ENCODE peak calls at places on chromosomes 13 and 19, in five cellular contexts. F is K562, X is H1, W is GM12878, T is HepG2. I is an unnamed sample.

GRCh38 chr13:44879452-44880058 is 109.7 kb downstream of the NUFIP1 start:
- DNase-seq in F (no peak), X (no peak), W (peak; percentile 8), T (no peak), I (peak; percentile 40)

GRCh38 chr19:10096615-10096963 is 5.9 kb downstream of the ANGPTL6 start:
- DNase-seq in F (no peak), X (no peak), W (no peak), T (no peak), I (no peak)

GRCh38 chr13:102277286-102277685 is 124.6 kb downstream of the FGF14 start:
- DNase-seq in F (no peak), X (no peak), W (no peak), T (no peak), I (no peak)

GRCh38 chr19:46849610-46850009 is 1.0 kb downstream of the AP2S1 start:
- DNase-seq in F (peak; percentile 11), X (no peak), W (no peak), T (no peak), I (no peak)

GRCh38 chr13:104691765-104692164 is 1625.5 kb upstream of the SLC10A2 start:
- DNase-seq in F (no peak), X (no peak), W (no peak), T (no peak), I (no peak)

GRCh38 chr13:20145521-20145920 is 15.3 kb downstream of the GJA3 start:
- DNase-seq in F (no peak), X (peak; percentile 41), W (no peak), T (no peak), I (no peak)

GRCh38 chr13:48977973-48978372 is 2.3 kb downstream of the FNDC3A start:
- DNase-seq in F (no peak), X (no peak), W (no peak), T (no peak), I (no peak)

GRCh38 chr13:51760592-51760991 is 43.4 kb downstream of the DHRS12 start:
- DNase-seq in F (no peak), X (no peak), W (no peak), T (no peak), I (no peak)

GRCh38 chr19:49497047-49497789 is 984 bp downstream of the RPS11 start:
- DNase-seq in F (peak; percentile 47), X (no peak), W (no peak), T (no peak), I (no peak)

GRCh38 chr19:3981373-3981735 is 3.9 kb downstream of the EEF2 start:
- DNase-seq in F (no peak), X (no peak), W (no peak), T (no peak), I (no peak)

GRCh38 chr13:30697177-30697953 is 38.0 kb upstream of the ALOX5AP start:
- DNase-seq in F (no peak), X (no peak), W (no peak), T (no peak), I (no peak)

GRCh38 chr19:7917292-7918061 is 2.7 kb upstream of the SNAPC2 start:
- DNase-seq in F (no peak), X (peak; percentile 86), W (no peak), T (no peak), I (no peak)

GRCh38 chr13:108959254-108959653 is 329.8 kb downstream of the MYO16 start:
- DNase-seq in F (no peak), X (no peak), W (no peak), T (no peak), I (no peak)

GRCh38 chr13:42393573-42394360 is 121.8 kb downstream of the AKAP11 start:
- DNase-seq in F (no peak), X (no peak), W (no peak), T (no peak), I (no peak)

GRCh38 chr13:36131931-36132297 is 732 bp upstream of the DCLK1 start:
- DNase-seq in F (no peak), X (no peak), W (no peak), T (no peak), I (no peak)

GRCh38 chr13:79097201-79097600 is 308.9 kb downstream of the RBM26 start:
- DNase-seq in F (no peak), X (no peak), W (no peak), T (no peak), I (no peak)

GRCh38 chr19:15323496-15324235 is 8.7 kb downstream of the BRD4 start:
- DNase-seq in F (peak; percentile 42), X (no peak), W (no peak), T (peak; percentile 59), I (no peak)

GRCh38 chr19:48471836-48472235 is 2.7 kb downstream of the CYTH2 start:
- DNase-seq in F (no peak), X (no peak), W (no peak), T (no peak), I (no peak)

GRCh38 chr19:755063-755462 is 4.2 kb downstream of the MISP start:
- DNase-seq in F (no peak), X (no peak), W (no peak), T (no peak), I (no peak)

GRCh38 chr19:2962018-2962670 is 15.2 kb upstream of the TLE6 start:
- DNase-seq in F (peak; percentile 67), X (peak; percentile 69), W (peak; percentile 65), T (peak; percentile 70), I (peak; percentile 68)

GRCh38 chr19:1811942-1812425 is at the start of gene ATP8B3:
- DNase-seq in F (peak; percentile 98), X (peak; percentile 76), W (no peak), T (no peak), I (no peak)

GRCh38 chr13:91368676-91369425 is 21.4 kb downstream of the MIR17HG start:
- DNase-seq in F (no peak), X (no peak), W (no peak), T (no peak), I (no peak)

GRCh38 chr19:39342647-39343305 is 555 bp downstream of the SAMD4B start:
- DNase-seq in F (peak; percentile 29), X (no peak), W (no peak), T (no peak), I (no peak)
- TF ChIP-seq YY1 in F (no peak), X (no peak), W (no peak), T (no peak), I (no peak)

DNA sequence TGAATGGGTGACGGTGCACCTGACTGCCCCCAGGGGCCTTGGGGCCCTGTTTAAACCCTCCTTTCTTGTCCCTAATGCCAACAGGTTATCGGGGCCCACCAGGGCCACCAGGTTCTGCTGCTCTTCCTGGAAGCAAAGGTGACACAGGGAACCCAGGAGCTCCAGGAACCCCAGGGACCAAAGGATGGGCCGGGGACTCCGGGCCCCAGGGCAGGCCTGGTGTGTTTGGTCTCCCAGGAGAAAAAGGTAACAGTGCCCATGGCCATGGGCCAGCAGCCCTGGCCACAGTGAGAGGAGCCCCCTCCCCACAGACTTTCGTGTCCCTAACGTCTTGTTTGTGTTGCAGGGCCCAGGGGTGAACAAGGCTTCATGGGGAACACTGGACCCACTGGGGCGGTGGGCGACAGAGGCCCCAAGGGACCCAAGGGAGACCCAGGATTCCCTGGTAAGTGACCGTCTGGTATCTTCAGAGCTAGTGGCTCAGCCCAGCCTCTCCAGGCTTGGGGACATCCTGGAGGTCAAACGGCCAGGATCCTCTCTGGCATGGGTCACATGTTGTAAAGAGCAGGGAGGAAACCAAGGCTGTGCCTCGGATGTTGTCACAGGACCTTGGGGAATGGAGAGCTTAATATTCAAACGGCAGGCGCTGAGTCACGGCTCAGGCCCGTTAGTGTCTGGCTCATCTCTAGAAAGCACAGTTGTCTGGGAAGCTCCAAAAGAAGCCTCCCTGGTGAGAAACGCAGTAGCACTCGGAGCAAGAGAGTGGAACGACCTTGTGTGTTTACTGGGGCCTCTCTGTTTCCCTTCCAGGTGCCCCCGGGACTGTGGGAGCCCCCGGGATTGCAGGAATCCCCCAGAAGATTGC is 58.3 kb downstream of the RAB20 start:
- DNase-seq in F (peak; percentile 34), X (no peak), W (no peak), T (no peak), I (no peak)
- TF ChIP-seq CEBPB in F (no peak), X (no peak), W (no peak), T (no peak), I (no peak)

DNA sequence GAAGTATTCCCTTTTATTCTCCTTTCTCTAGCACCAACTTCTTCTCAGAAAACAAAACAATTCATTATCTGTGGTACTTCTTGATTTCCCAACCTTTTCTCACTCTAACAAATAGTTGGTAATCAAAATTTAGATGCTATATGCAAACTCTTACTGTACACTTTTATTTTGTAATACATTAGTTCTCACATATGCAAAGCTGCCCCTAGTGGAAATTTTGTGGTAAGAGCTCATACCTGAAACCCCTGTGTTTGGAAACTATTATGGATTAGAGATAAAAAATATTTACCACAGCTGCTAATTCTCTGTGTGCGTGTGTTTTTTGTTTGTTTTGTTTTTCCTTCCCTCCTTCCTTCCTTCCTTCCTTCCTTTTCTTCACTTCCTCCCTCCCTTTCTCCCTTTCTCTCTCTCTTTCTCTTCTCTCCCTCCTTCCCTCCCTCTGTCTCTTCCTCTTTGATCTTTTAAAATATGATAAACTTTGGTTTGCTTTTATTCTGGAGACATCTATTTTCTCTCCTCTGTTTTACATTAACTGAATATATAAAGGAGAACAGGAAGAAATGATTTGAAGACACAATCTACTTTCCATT is 537.4 kb downstream of the SLITRK6 start:
- DNase-seq in F (no peak), X (no peak), W (no peak), T (peak; percentile 3), I (no peak)
- TF ChIP-seq CTCF in F (no peak), X (no peak), W (no peak), T (no peak), I (no peak)

GRCh38 chr19:11480081-11480926 is 542 bp downstream of the ELAVL3 start:
- DNase-seq in F (no peak), X (no peak), W (no peak), T (no peak), I (no peak)

GRCh38 chr19:11482384-11483050 is 1.7 kb upstream of the ELAVL3 start:
- DNase-seq in F (peak; percentile 93), X (peak; percentile 95), W (peak; percentile 50), T (peak; percentile 45), I (peak; percentile 51)

GRCh38 chr19:11481777-11482383 is 1.0 kb upstream of the ELAVL3 start:
- DNase-seq in F (peak; percentile 95), X (peak; percentile 90), W (peak; percentile 54), T (peak; percentile 52), I (no peak)

GRCh38 chr19:11479470-11480080 is 1.3 kb downstream of the ELAVL3 start:
- DNase-seq in F (peak; percentile 100), X (peak; percentile 97), W (no peak), T (peak; percentile 41), I (no peak)

DNA sequence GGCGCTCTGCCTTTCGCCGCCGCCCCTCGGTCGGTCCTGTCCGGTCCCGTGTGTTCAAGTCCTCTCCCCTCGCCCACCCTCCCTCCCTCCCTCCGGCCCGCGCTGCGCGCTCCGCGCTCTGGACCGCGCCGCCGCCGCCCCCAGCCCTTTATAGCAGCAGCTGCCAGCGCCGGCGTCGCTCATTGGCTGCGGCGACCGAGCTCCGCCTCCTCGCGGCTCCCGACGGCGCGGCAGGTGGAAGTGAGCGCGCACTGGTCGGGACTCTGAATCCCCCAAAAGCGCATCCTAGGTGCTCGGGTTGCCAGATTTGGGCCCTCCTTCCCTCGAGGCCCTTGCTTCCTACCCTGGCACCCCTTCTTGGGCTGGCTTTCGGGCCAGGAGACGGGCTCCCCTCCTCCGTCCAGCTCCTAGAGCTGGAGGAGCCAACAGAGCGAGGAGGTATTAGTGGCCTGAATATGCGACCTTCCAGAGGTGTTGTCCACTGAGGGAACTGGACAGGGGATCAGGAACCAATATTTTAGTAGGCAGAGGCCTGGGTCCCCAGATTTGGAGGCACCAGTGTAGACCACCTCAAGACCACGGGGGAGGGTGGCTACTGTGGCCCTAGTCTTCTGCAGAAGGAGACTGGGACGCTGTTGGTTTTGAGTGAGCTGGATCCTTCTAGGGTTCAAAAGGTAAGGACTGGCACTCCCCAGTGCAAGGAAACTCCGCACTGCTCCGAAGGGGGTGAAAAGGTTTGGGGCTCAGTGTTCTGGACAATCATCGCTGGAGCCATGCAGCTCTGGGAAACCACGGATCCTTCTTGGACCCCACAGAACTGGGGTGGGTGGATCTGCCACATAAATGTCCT is at the start of gene ELAVL3:
- DNase-seq in F (no peak), X (peak; percentile 76), W (no peak), T (no peak), I (no peak)
- TF ChIP-seq YY1 in F (no peak), X (no peak), W (no peak), T (no peak), I (no peak)

GRCh38 chr13:82636119-82636518 is 1246.2 kb downstream of the SLITRK1 start:
- DNase-seq in F (no peak), X (no peak), W (no peak), T (no peak), I (no peak)
- TF ChIP-seq CEBPB in F (no peak), X (no peak), W (no peak), T (no peak), I (no peak)

I was measured in HCT116.